ENCODE peak calls at places on chromosomes 1 and 21, in seven cellular contexts. Z, Y, U, I, X, N and S are unnamed samples.

GRCh38 chr1:182441719-182442118 is 8.2 kb upstream of the RGSL1 start:
- DNase-seq in Z (no peak), I (no peak), Y (no peak), X (no peak), U (no peak), N (no peak), S (no peak)

GRCh38 chr1:191634801-191635520 is 523.3 kb upstream of the RGS18 start:
- DNase-seq in X (no peak), Z (no peak), N (no peak), U (no peak), Y (no peak), I (no peak), S (no peak)

GRCh38 chr21:36330904-36331303 is 10.9 kb downstream of the MORC3 start:
- DNase-seq in N (peak; percentile 51), X (peak; percentile 57), Y (peak; percentile 63), U (no peak), I (peak; percentile 44), Z (no peak), S (peak; percentile 54)

GRCh38 chr1:62687421-62687902 is 724 bp downstream of the DOCK7 start:
- DNase-seq in Y (no peak), X (peak; percentile 29), I (peak; percentile 10), U (peak; percentile 66), N (peak; percentile 65), Z (no peak), S (peak; percentile 14)

GRCh38 chr21:41187537-41188025 is 19.6 kb downstream of the BACE2 start:
- DNase-seq in Y (no peak), I (no peak), X (no peak), U (no peak), N (no peak), Z (no peak), S (no peak)

GRCh38 chr21:15804247-15804985 is 74.6 kb downstream of the USP25 start:
- DNase-seq in X (no peak), U (no peak), N (no peak), I (no peak), Z (no peak), Y (no peak), S (no peak)

GRCh38 chr1:9774744-9775679 is 48.8 kb downstream of the CLSTN1 start:
- DNase-seq in U (peak; percentile 54), N (no peak), Y (no peak), Z (no peak), I (no peak), X (no peak), S (no peak)

GRCh38 chr1:36164399-36164798 is 8.4 kb downstream of the MAP7D1 start:
- DNase-seq in N (no peak), Z (no peak), I (no peak), Y (no peak), X (no peak), U (no peak), S (no peak)

GRCh38 chr1:165289556-165289955 is 67.0 kb downstream of the LMX1A start:
- DNase-seq in U (no peak), N (no peak), Y (no peak), X (no peak), I (no peak), Z (no peak), S (no peak)

GRCh38 chr1:10188133-10188532 is 22.2 kb upstream of the KIF1B start:
- DNase-seq in Y (no peak), X (no peak), I (no peak), U (no peak), Z (no peak), N (no peak), S (no peak)

GRCh38 chr1:94383966-94384408 is 34.2 kb upstream of the ABCD3 start:
- DNase-seq in N (peak; percentile 99), X (no peak), I (no peak), Y (peak; percentile 30), Z (no peak), U (no peak), S (no peak)

GRCh38 chr1:225710804-225711203 is 57.9 kb upstream of the ENAH start:
- DNase-seq in Y (no peak), Z (no peak), X (no peak), U (peak; percentile 67), N (no peak), I (no peak), S (no peak)

GRCh38 chr1:78570539-78570938 is 49.7 kb upstream of the IFI44L start:
- DNase-seq in N (peak; percentile 1), Y (no peak), U (no peak), Z (no peak), X (no peak), I (no peak), S (no peak)

DNA sequence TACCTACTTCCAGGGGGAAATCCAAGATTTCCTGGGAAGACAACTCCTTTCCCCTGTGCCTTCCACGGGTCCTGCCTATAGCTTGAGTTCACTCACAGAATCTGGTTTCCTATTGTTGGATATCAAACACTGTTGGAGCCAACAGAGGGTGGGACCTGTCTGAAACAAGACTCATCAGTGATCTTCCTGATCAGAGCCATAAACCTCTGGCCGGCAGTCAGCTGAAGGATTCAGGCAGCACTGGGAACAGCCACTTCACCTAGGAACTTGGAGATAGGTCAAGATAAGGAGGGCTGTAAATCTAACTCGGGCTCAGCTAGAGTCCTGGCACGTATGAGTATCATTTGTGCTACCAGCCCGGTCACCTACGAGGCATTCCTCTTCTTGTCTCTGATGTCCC is 23.3 kb downstream of the SH3BP5L start:
- DNase-seq in X (no peak), I (no peak), Y (peak; percentile 74), U (no peak), Z (no peak), N (no peak), S (no peak)
- TF ChIP-seq POLR2A in X (no peak), I (no peak), Y (no peak), U (no peak), Z (no peak), N (no peak), S (no peak)

DNA sequence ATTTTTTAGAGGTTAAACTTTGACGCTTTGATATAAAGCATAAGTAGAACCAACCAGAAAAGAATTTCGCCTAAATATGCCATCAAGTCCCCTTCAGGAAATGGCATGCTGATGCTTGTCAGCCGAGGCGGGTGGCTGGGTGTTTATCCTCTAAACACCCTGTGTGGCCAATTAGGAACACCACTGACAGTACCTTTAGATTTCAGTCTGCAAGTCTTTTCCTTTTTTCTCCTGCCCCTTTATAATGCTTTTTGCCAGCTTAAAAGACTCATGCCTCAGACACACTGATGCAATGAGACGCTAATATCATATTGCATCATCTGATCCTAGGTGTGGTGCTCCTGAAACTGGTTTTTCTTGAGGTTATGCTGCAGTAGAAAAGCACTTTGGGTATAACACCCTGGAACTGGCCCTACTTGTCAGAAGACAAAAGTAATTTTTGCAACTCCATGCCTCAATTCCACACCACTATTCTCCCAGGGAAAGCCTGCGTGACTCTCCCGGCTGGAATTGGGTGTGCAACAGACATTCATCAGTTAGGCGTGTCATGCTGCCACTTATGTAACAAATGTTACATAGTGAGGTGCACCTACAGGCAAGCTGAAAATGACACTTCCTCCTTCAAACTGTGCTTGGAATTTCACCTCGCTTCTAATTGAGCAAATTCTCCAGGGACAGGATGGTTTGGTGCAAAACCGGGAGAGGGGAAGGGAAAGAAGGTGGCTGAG is 2.0 kb upstream of the RCC2 start:
- DNase-seq in N (no peak), X (no peak), Z (no peak), Y (no peak), U (no peak), I (no peak), S (no peak)
- TF ChIP-seq EP300 in N (no peak), X (no peak), Z (no peak), Y (no peak), U (no peak), I (no peak), S (no peak)

DNA sequence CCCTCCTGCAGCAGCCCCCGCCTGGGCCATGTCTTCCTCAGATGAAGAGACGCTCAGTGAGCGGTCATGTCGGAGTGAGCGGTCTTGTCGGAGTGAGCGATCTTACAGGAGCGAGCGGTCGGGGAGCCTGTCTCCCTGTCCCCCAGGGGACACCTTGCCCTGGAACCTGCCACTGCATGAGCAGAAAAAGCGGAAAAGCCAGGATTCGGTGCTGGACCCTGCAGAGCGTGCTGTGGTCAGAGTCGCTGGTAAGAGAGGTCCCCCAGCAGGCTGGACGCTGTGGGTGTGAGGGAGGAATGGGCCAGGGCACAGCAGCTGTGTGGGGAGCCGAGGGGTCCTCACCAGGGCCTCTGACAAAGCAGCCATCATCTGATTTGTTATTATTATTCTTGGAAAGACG is 58.0 kb downstream of the NDUFS5 start:
- DNase-seq in Y (no peak), N (no peak), I (no peak), X (no peak), Z (no peak), U (no peak), S (no peak)
- H3K4me3 ChIP-seq in Y (no peak overlapping the region), N (no peak overlapping the region), I (no peak overlapping the region), X (no peak overlapping the region), Z (no peak overlapping the region), U (no peak overlapping the region), S (no peak overlapping the region)

GRCh38 chr1:201153474-201154388 is 543 bp downstream of the TMEM9 start:
- DNase-seq in N (no peak), U (no peak), I (no peak), X (no peak), Z (peak; percentile 30), Y (no peak), S (no peak)
- TF ChIP-seq POLR2A in N (no peak), U (no peak), I (no peak), X (no peak), Z (no peak), Y (no peak), S (no peak)